ENCODE peak calls at places on chromosomes 2 and 18, in seven cellular contexts. One of them, this sample, is unnamed.

GRCh38 chr2:218870984-218871344 is 9.7 kb upstream of the WNT10A start:
- DNase-seq in sigmoid colon: no peak
- DNase-seq in brain microvascular endothelial cell: no peak
- DNase-seq in HEK293T: no peak
- DNase-seq in stimulated activated CD4-positive, alpha-beta T cell treated with anti-CD3 and anti-CD28 coated beads, Interleukin-15, amount 100 ng/mL, for 24 hours: no peak
- DNase-seq in COR-L47: no peak
- DNase-seq in activated CD4-positive, alpha-beta T cell treated with anti-CD3 and anti-CD28 coated beads, Interleukin-2, amount 50 U/mL, for 48 hours: peak
- DNase-seq in this sample: no peak

GRCh38 chr2:80489718-80490117 is 185.2 kb upstream of the LRRTM1 start:
- DNase-seq in activated CD4-positive, alpha-beta T cell treated with anti-CD3 and anti-CD28 coated beads, Interleukin-2, amount 50 U/mL, for 48 hours: no peak
- DNase-seq in sigmoid colon: no peak
- DNase-seq in brain microvascular endothelial cell: peak
- DNase-seq in stimulated activated CD4-positive, alpha-beta T cell treated with anti-CD3 and anti-CD28 coated beads, Interleukin-15, amount 100 ng/mL, for 24 hours: no peak
- DNase-seq in COR-L47: no peak
- DNase-seq in HEK293T: no peak
- DNase-seq in this sample: no peak

GRCh38 chr2:169095631-169096105 is 26.3 kb downstream of the DHRS9 start:
- DNase-seq in sigmoid colon: no peak
- DNase-seq in stimulated activated CD4-positive, alpha-beta T cell treated with anti-CD3 and anti-CD28 coated beads, Interleukin-15, amount 100 ng/mL, for 24 hours: peak
- DNase-seq in COR-L47: no peak
- DNase-seq in activated CD4-positive, alpha-beta T cell treated with anti-CD3 and anti-CD28 coated beads, Interleukin-2, amount 50 U/mL, for 48 hours: peak
- DNase-seq in brain microvascular endothelial cell: peak
- DNase-seq in HEK293T: no peak
- DNase-seq in this sample: no peak

GRCh38 chr2:173898996-173899395 is 66.2 kb downstream of the SP3 start:
- DNase-seq in activated CD4-positive, alpha-beta T cell treated with anti-CD3 and anti-CD28 coated beads, Interleukin-2, amount 50 U/mL, for 48 hours: no peak
- DNase-seq in sigmoid colon: no peak
- DNase-seq in stimulated activated CD4-positive, alpha-beta T cell treated with anti-CD3 and anti-CD28 coated beads, Interleukin-15, amount 100 ng/mL, for 24 hours: peak
- DNase-seq in brain microvascular endothelial cell: no peak
- DNase-seq in COR-L47: no peak
- DNase-seq in HEK293T: no peak
- DNase-seq in this sample: no peak

GRCh38 chr2:54569745-54570296 is 113.7 kb downstream of the SPTBN1 start:
- DNase-seq in HEK293T: no peak
- DNase-seq in brain microvascular endothelial cell: no peak
- DNase-seq in sigmoid colon: no peak
- DNase-seq in COR-L47: no peak
- DNase-seq in stimulated activated CD4-positive, alpha-beta T cell treated with anti-CD3 and anti-CD28 coated beads, Interleukin-15, amount 100 ng/mL, for 24 hours: no peak
- DNase-seq in activated CD4-positive, alpha-beta T cell treated with anti-CD3 and anti-CD28 coated beads, Interleukin-2, amount 50 U/mL, for 48 hours: no peak
- DNase-seq in this sample: no peak

GRCh38 chr18:57970356-57971095 is 73.5 kb upstream of the NEDD4L start:
- DNase-seq in sigmoid colon: no peak
- DNase-seq in HEK293T: peak
- DNase-seq in activated CD4-positive, alpha-beta T cell treated with anti-CD3 and anti-CD28 coated beads, Interleukin-2, amount 50 U/mL, for 48 hours: peak
- DNase-seq in COR-L47: peak
- DNase-seq in stimulated activated CD4-positive, alpha-beta T cell treated with anti-CD3 and anti-CD28 coated beads, Interleukin-15, amount 100 ng/mL, for 24 hours: peak
- DNase-seq in brain microvascular endothelial cell: no peak
- DNase-seq in this sample: no peak

GRCh38 chr2:98378901-98379300 is 32.6 kb downstream of the CNGA3 start:
- DNase-seq in sigmoid colon: no peak
- DNase-seq in COR-L47: no peak
- DNase-seq in brain microvascular endothelial cell: no peak
- DNase-seq in activated CD4-positive, alpha-beta T cell treated with anti-CD3 and anti-CD28 coated beads, Interleukin-2, amount 50 U/mL, for 48 hours: no peak
- DNase-seq in stimulated activated CD4-positive, alpha-beta T cell treated with anti-CD3 and anti-CD28 coated beads, Interleukin-15, amount 100 ng/mL, for 24 hours: no peak
- DNase-seq in HEK293T: no peak
- DNase-seq in this sample: peak

GRCh38 chr2:85189606-85190270 is 56.5 kb downstream of the TCF7L1 start:
- DNase-seq in COR-L47: no peak
- DNase-seq in activated CD4-positive, alpha-beta T cell treated with anti-CD3 and anti-CD28 coated beads, Interleukin-2, amount 50 U/mL, for 48 hours: no peak
- DNase-seq in brain microvascular endothelial cell: no peak
- DNase-seq in sigmoid colon: no peak
- DNase-seq in HEK293T: no peak
- DNase-seq in stimulated activated CD4-positive, alpha-beta T cell treated with anti-CD3 and anti-CD28 coated beads, Interleukin-15, amount 100 ng/mL, for 24 hours: no peak
- DNase-seq in this sample: no peak

GRCh38 chr2:170091461-170091860 is 86.5 kb upstream of the MYO3B start:
- DNase-seq in COR-L47: no peak
- DNase-seq in activated CD4-positive, alpha-beta T cell treated with anti-CD3 and anti-CD28 coated beads, Interleukin-2, amount 50 U/mL, for 48 hours: no peak
- DNase-seq in brain microvascular endothelial cell: no peak
- DNase-seq in HEK293T: no peak
- DNase-seq in sigmoid colon: no peak
- DNase-seq in stimulated activated CD4-positive, alpha-beta T cell treated with anti-CD3 and anti-CD28 coated beads, Interleukin-15, amount 100 ng/mL, for 24 hours: no peak
- DNase-seq in this sample: no peak